ENCODE peak calls at places on chromosomes 11 and 22, in four cellular contexts. One of them, this sample, is unnamed.

GRCh38 chr22:41240377-41241132 is at the start of gene CHADL:
- DNase-seq in H1: no peak
- DNase-seq in K562: no peak
- DNase-seq in HepG2: peak; percentile 58
- DNase-seq in this sample: no peak

GRCh38 chr11:67732045-67732787 is 57.8 kb upstream of the ALDH3B2 start:
- DNase-seq in H1: no peak
- DNase-seq in HepG2: no peak
- DNase-seq in K562: peak; percentile 24
- DNase-seq in this sample: no peak

GRCh38 chr11:8658210-8658968 is 24.1 kb downstream of the TRIM66 start:
- DNase-seq in HepG2: no peak
- DNase-seq in K562: no peak
- DNase-seq in H1: no peak
- DNase-seq in this sample: no peak

GRCh38 chr11:108817971-108818370 is 153.1 kb downstream of the DDX10 start:
- DNase-seq in H1: no peak
- DNase-seq in HepG2: peak; percentile 33
- DNase-seq in K562: no peak
- DNase-seq in this sample: no peak

GRCh38 chr11:42338056-42338455 is 878.6 kb upstream of the LRRC4C start:
- DNase-seq in HepG2: no peak
- DNase-seq in H1: no peak
- DNase-seq in K562: no peak
- DNase-seq in this sample: no peak

GRCh38 chr11:13386567-13386966 is 76.5 kb downstream of the BTBD10 start:
- DNase-seq in K562: no peak
- DNase-seq in HepG2: peak; percentile 43
- DNase-seq in H1: no peak
- DNase-seq in this sample: no peak

GRCh38 chr11:57482782-57483569 is 22.6 kb downstream of the RTN4RL2 start:
- DNase-seq in K562: no peak
- DNase-seq in H1: no peak
- DNase-seq in HepG2: no peak
- DNase-seq in this sample: no peak

GRCh38 chr22:23844739-23845202 is 6.0 kb upstream of the DERL3 start:
- DNase-seq in K562: no peak
- DNase-seq in H1: no peak
- DNase-seq in HepG2: no peak
- DNase-seq in this sample: no peak

GRCh38 chr11:8259316-8259995 is 4.2 kb downstream of the LMO1 start:
- DNase-seq in HepG2: no peak
- DNase-seq in H1: no peak
- DNase-seq in K562: no peak
- DNase-seq in this sample: no peak

GRCh38 chr11:7575841-7576451 is 62.1 kb downstream of the PPFIBP2 start:
- DNase-seq in K562: no peak
- DNase-seq in HepG2: peak; percentile 26
- DNase-seq in H1: no peak
- DNase-seq in this sample: no peak

GRCh38 chr22:27639180-27640086 is 162.1 kb downstream of the MN1 start:
- DNase-seq in H1: no peak
- DNase-seq in K562: no peak
- DNase-seq in HepG2: no peak
- DNase-seq in this sample: no peak

GRCh38 chr22:17477401-17477833 is 85.9 kb upstream of the SLC25A18 start:
- DNase-seq in HepG2: no peak
- DNase-seq in H1: no peak
- DNase-seq in K562: no peak
- DNase-seq in this sample: no peak

GRCh38 chr11:126109941-126110731 is 47.5 kb upstream of the CDON start:
- DNase-seq in K562: no peak
- DNase-seq in HepG2: no peak
- DNase-seq in H1: no peak
- DNase-seq in this sample: no peak

GRCh38 chr11:1401001-1401445 is 11.3 kb downstream of the BRSK2 start:
- DNase-seq in H1: no peak
- DNase-seq in HepG2: no peak
- DNase-seq in K562: no peak
- DNase-seq in this sample: no peak

GRCh38 chr22:27554106-27554814 is 247.3 kb downstream of the MN1 start:
- DNase-seq in HepG2: no peak
- DNase-seq in H1: no peak
- DNase-seq in K562: no peak
- DNase-seq in this sample: no peak

GRCh38 chr11:36417154-36417553 is 92.9 kb downstream of the TRAF6 start:
- DNase-seq in H1: no peak
- DNase-seq in K562: no peak
- DNase-seq in HepG2: no peak
- DNase-seq in this sample: no peak

GRCh38 chr11:112878228-112878627 is 83.0 kb upstream of the NCAM1 start:
- DNase-seq in H1: no peak
- DNase-seq in K562: no peak
- DNase-seq in HepG2: no peak
- DNase-seq in this sample: no peak

GRCh38 chr11:2549491-2549875 is 104.7 kb downstream of the KCNQ1 start:
- DNase-seq in H1: no peak
- DNase-seq in HepG2: no peak
- DNase-seq in K562: no peak
- DNase-seq in this sample: no peak

GRCh38 chr22:19849800-19850481 is 4.7 kb downstream of the GNB1L start:
- DNase-seq in HepG2: no peak
- DNase-seq in H1: no peak
- DNase-seq in K562: no peak
- DNase-seq in this sample: no peak

GRCh38 chr11:26703792-26704191 is 18.1 kb downstream of the SLC5A12 start:
- DNase-seq in H1: no peak
- DNase-seq in HepG2: no peak
- DNase-seq in K562: no peak
- DNase-seq in this sample: no peak

GRCh38 chr11:31106963-31107576 is 262.5 kb downstream of the DCDC1 start:
- DNase-seq in K562: peak; percentile 39
- DNase-seq in H1: peak; percentile 36
- DNase-seq in HepG2: peak; percentile 50
- DNase-seq in this sample: no peak

GRCh38 chr11:94759522-94759921 is 8.6 kb upstream of the AMOTL1 start:
- DNase-seq in K562: no peak
- DNase-seq in H1: no peak
- DNase-seq in HepG2: no peak
- DNase-seq in this sample: no peak

GRCh38 chr11:100663583-100663982 is 23.5 kb upstream of the ARHGAP42 start:
- DNase-seq in HepG2: no peak
- DNase-seq in H1: no peak
- DNase-seq in K562: no peak
- DNase-seq in this sample: no peak

GRCh38 chr11:15613799-15614198 is 499.1 kb downstream of the INSC start:
- DNase-seq in H1: no peak
- DNase-seq in HepG2: no peak
- DNase-seq in K562: no peak
- DNase-seq in this sample: no peak

GRCh38 chr22:31342389-31343125 is 3.6 kb downstream of the PATZ1 start:
- DNase-seq in HepG2: no peak
- DNase-seq in H1: no peak
- DNase-seq in K562: no peak
- DNase-seq in this sample: no peak

GRCh38 chr22:41822289-41823057 is 10.4 kb upstream of the SREBF2 start:
- DNase-seq in K562: peak; percentile 38
- DNase-seq in HepG2: peak; percentile 62
- DNase-seq in H1: no peak
- DNase-seq in this sample: peak; percentile 47

GRCh38 chr11:76742912-76743311 is 40.2 kb upstream of the TSKU start:
- DNase-seq in K562: no peak
- DNase-seq in H1: no peak
- DNase-seq in HepG2: no peak
- DNase-seq in this sample: no peak

GRCh38 chr11:127789887-127790286 is 789.3 kb upstream of the KIRREL3 start:
- DNase-seq in K562: no peak
- DNase-seq in HepG2: no peak
- DNase-seq in H1: no peak
- DNase-seq in this sample: no peak

GRCh38 chr11:61955416-61956135 is 5.4 kb downstream of the BEST1 start:
- DNase-seq in K562: peak; percentile 7
- DNase-seq in HepG2: no peak
- DNase-seq in H1: peak; percentile 83
- DNase-seq in this sample: no peak

GRCh38 chr11:86459682-86460460 is 85.2 kb downstream of the CCDC81 start:
- DNase-seq in HepG2: peak; percentile 49
- DNase-seq in H1: peak; percentile 29
- DNase-seq in K562: no peak
- DNase-seq in this sample: no peak

GRCh38 chr11:1625541-1625940 is 3.6 kb upstream of the KRTAP5-4 start:
- DNase-seq in HepG2: no peak
- DNase-seq in K562: no peak
- DNase-seq in H1: no peak
- DNase-seq in this sample: no peak

GRCh38 chr22:43395296-43395695 is 16.5 kb upstream of the MPPED1 start:
- DNase-seq in H1: no peak
- DNase-seq in K562: no peak
- DNase-seq in HepG2: no peak
- DNase-seq in this sample: no peak

GRCh38 chr22:43392385-43392989 is 19.3 kb upstream of the MPPED1 start:
- DNase-seq in H1: no peak
- DNase-seq in HepG2: no peak
- DNase-seq in K562: no peak
- DNase-seq in this sample: no peak

GRCh38 chr22:43391306-43391705 is 20.5 kb upstream of the MPPED1 start:
- DNase-seq in HepG2: peak; percentile 57
- DNase-seq in H1: no peak
- DNase-seq in K562: no peak
- DNase-seq in this sample: no peak

GRCh38 chr22:43393845-43394474 is 17.9 kb upstream of the MPPED1 start:
- DNase-seq in K562: no peak
- DNase-seq in H1: no peak
- DNase-seq in HepG2: no peak
- DNase-seq in this sample: no peak

GRCh38 chr22:43393132-43393844 is 18.5 kb upstream of the MPPED1 start:
- DNase-seq in HepG2: peak; percentile 75
- DNase-seq in H1: no peak
- DNase-seq in K562: no peak
- DNase-seq in this sample: no peak
- TF ChIP-seq BRCA1 in HepG2: no peak
- TF ChIP-seq BRCA1 in H1: no peak
- TF ChIP-seq BRCA1 in K562: no peak
- TF ChIP-seq BRCA1 in this sample: no peak

GRCh38 chr22:35491908-35492380 is 48.7 kb upstream of the RASD2 start:
- DNase-seq in K562: no peak
- DNase-seq in HepG2: no peak
- DNase-seq in H1: no peak
- DNase-seq in this sample: no peak
- TF ChIP-seq BRCA1 in K562: no peak
- TF ChIP-seq BRCA1 in HepG2: no peak
- TF ChIP-seq BRCA1 in H1: no peak
- TF ChIP-seq BRCA1 in this sample: no peak

GRCh38 chr22:43861529-43861928 is 784 bp downstream of the SULT4A1 start:
- DNase-seq in HepG2: no peak
- DNase-seq in K562: no peak
- DNase-seq in H1: no peak
- DNase-seq in this sample: no peak
- TF ChIP-seq BRCA1 in HepG2: no peak
- TF ChIP-seq BRCA1 in K562: no peak
- TF ChIP-seq BRCA1 in H1: no peak
- TF ChIP-seq BRCA1 in this sample: no peak

DNA sequence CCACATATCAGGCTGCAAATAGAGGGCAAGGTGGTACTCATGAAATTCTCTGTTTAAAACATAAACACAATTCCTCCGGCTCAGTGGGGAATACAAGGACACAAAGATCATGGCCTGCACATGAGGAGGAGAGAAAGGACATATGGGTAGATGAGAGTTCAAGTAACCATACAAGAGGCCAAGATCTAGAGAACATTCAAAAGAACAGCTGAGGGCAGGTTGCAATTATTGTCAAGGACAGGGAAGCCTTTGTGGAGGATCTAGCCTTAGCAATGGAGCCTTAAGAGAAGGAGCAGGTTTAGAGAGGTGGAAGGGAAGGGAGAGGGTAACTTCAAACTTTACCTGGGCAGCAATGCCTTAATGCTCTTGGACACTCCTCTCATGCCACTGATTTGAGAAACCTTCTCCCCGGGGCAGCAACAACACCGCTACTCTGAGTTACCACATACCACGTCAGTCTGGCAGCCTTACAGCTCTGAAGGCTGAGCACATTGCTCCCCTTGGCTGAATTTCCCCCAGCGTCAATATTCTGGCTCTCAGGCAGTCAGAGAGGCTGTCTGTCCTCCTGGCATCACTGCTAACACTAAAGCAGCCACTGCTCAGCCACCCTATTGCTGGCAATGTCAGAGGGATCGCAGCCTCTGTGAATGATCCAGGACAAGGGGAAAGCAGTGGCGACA is 55.5 kb downstream of the CLPB start:
- DNase-seq in HepG2: no peak
- DNase-seq in H1: no peak
- DNase-seq in K562: no peak
- DNase-seq in this sample: no peak
- TF ChIP-seq BRCA1 in HepG2: no peak
- TF ChIP-seq BRCA1 in H1: no peak
- TF ChIP-seq BRCA1 in K562: no peak
- TF ChIP-seq BRCA1 in this sample: no peak

GRCh38 chr11:70141490-70142014 is 61.5 kb upstream of the FADD start:
- DNase-seq in H1: peak; percentile 17
- DNase-seq in K562: no peak
- DNase-seq in HepG2: no peak
- DNase-seq in this sample: no peak
- TF ChIP-seq BRCA1 in H1: no peak
- TF ChIP-seq BRCA1 in K562: no peak
- TF ChIP-seq BRCA1 in HepG2: no peak
- TF ChIP-seq BRCA1 in this sample: no peak

GRCh38 chr11:88827018-88827676 is 238.6 kb downstream of the GRM5 start:
- DNase-seq in K562: no peak
- DNase-seq in HepG2: no peak
- DNase-seq in H1: no peak
- DNase-seq in this sample: no peak
- TF ChIP-seq BRCA1 in K562: no peak
- TF ChIP-seq BRCA1 in HepG2: no peak
- TF ChIP-seq BRCA1 in H1: no peak
- TF ChIP-seq BRCA1 in this sample: no peak

This sample was measured in GM12878.